ENCODE peak calls at places on chromosomes 3 and 15, in nine cellular contexts. H, T, J, P, D, N, R, A and Q are unnamed samples.

GRCh38 chr3:77038928-77039605 is 832 bp upstream of the ROBO2 start:
- DNase-seq in H (peak), T (no peak), J (no peak), P (no peak), D (no peak), N (peak), R (peak), A (no peak), Q (peak)

GRCh38 chr15:68209735-68210408 is 4.7 kb upstream of the CALML4 start:
- DNase-seq in H (no peak), T (no peak), J (no peak), P (no peak), D (no peak), N (peak), R (no peak), A (no peak), Q (no peak)

GRCh38 chr3:126259411-126260391 is 79.3 kb upstream of the ALDH1L1 start:
- DNase-seq in H (peak), T (no peak), J (no peak), P (peak), D (peak), N (no peak), R (peak), A (peak), Q (peak)

GRCh38 chr15:42081463-42081830 is 12.9 kb downstream of the PLA2G4D start:
- DNase-seq in H (no peak), T (no peak), J (no peak), P (no peak), D (no peak), N (no peak), R (no peak), A (no peak), Q (no peak)

GRCh38 chr15:78076231-78077052 is 1.1 kb downstream of the TBC1D2B start:
- DNase-seq in H (peak), T (no peak), J (no peak), P (no peak), D (no peak), N (no peak), R (no peak), A (no peak), Q (no peak)

GRCh38 chr3:171402281-171402680 is 57.9 kb downstream of the TNIK start:
- DNase-seq in H (no peak), T (no peak), J (no peak), P (no peak), D (no peak), N (no peak), R (no peak), A (no peak), Q (no peak)

GRCh38 chr15:57364282-57365007 is 11.9 kb upstream of the CGNL1 start:
- DNase-seq in H (no peak), T (no peak), J (no peak), P (no peak), D (peak), N (no peak), R (peak), A (peak), Q (no peak)

GRCh38 chr3:105366302-105367062 is at the start of gene ALCAM:
- DNase-seq in H (peak), T (peak), J (peak), P (peak), D (peak), N (peak), R (peak), A (peak), Q (peak)

GRCh38 chr3:59609967-59610366 is 560.1 kb upstream of the CFAP20DC start:
- DNase-seq in H (peak), T (no peak), J (no peak), P (no peak), D (no peak), N (no peak), R (no peak), A (peak), Q (peak)

GRCh38 chr3:126442099-126442848 is 33.4 kb downstream of the ZXDC start:
- DNase-seq in H (no peak), T (no peak), J (no peak), P (no peak), D (no peak), N (no peak), R (peak), A (peak), Q (no peak)

GRCh38 chr3:47266709-47267489 is 15.7 kb downstream of the KIF9 start:
- DNase-seq in H (peak), T (no peak), J (peak), P (no peak), D (peak), N (peak), R (peak), A (peak), Q (peak)

GRCh38 chr3:152269423-152270144 is 855 bp downstream of the MBNL1 start:
- DNase-seq in H (peak), T (peak), J (peak), P (no peak), D (peak), N (peak), R (peak), A (peak), Q (peak)

GRCh38 chr3:187005827-187006481 is 75.6 kb downstream of the ST6GAL1 start:
- DNase-seq in H (no peak), T (no peak), J (no peak), P (no peak), D (no peak), N (no peak), R (no peak), A (no peak), Q (no peak)

GRCh38 chr3:75220932-75221331 is 443.2 kb upstream of the FRG2C start:
- DNase-seq in H (no peak), T (no peak), J (no peak), P (no peak), D (no peak), N (no peak), R (no peak), A (no peak), Q (no peak)

DNA sequence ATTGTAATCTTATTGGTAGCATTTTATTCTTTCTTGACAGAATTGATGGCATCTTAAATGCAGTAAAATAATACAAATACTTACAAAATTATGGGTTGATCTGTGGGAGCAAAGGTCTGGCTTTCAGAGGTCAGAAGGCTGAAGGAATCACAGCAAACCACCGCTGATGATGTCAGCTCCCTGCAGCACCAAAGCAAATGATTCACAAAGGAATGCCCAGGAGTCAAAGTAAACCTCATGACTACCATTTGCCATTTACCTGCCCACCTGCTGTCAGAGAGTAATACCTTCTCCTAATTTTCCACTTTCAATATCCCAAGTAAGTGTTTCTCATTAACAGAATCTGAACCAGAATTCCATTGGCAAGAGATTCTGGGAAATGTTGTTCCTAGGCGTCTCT is 46.1 kb downstream of the CPA3 start:
- DNase-seq in H (no peak), T (no peak), J (no peak), P (no peak), D (no peak), N (no peak), R (no peak), A (no peak), Q (no peak)
- H3K27ac ChIP-seq in H (no peak), T (no peak), J (no peak), P (no peak), D (no peak), N (no peak), R (no peak), A (no peak), Q (no peak)

DNA sequence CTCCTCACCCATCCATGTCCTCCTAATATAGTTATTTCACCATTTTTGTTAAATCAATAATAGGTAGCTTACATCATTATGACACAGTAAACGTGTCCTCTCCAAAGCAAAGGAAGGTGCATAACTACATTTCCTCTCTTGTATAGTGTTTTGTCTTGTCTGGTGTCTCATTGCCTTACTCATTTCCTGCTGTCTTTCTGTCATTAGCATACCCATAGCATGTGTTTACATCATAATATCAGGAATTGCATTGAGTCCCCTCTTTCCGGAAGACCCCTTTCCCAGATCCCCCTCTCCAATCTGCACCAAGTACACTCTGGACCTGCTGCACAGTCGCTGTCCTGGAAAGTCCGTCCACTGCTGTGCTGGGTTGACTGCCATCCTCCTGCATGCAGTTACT is 47.9 kb downstream of the SOX14 start:
- DNase-seq in H (no peak), T (no peak), J (no peak), P (no peak), D (no peak), N (no peak), R (no peak), A (no peak), Q (no peak)
- H3K27ac ChIP-seq in H (no peak), T (no peak), J (no peak), P (no peak), D (no peak), N (no peak), R (no peak), A (no peak), Q (no peak)

GRCh38 chr3:98003306-98003969 is 31.2 kb upstream of the RIOX2 start:
- DNase-seq in H (no peak), T (no peak), J (no peak), P (no peak), D (no peak), N (no peak), R (no peak), A (no peak), Q (no peak)
- H3K27ac ChIP-seq in H (no peak), T (no peak), J (no peak), P (no peak), D (no peak), N (no peak), R (no peak), A (no peak), Q (no peak)

DNA sequence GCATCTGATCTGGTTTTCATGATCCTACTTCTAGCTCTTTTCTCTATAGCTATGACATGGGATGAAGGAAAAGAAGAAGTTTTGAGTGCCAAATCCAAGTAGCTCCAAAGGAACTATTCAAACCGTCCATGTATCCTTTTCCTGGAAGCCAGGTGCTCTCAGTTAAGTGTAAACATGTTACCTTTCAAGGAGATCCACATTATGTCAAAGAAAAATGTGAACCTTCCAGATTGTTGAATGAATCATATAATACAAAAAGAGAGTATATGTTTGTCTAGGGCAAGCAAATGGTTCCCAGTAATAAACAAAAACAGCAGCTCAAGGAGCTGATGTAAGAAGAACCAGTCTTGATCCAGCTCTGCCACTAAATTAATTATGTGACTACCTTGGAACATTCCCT is 534.9 kb downstream of the MAGI1 start:
- DNase-seq in H (no peak), T (no peak), J (no peak), P (no peak), D (no peak), N (no peak), R (no peak), A (no peak), Q (no peak)
- H3K27ac ChIP-seq in H (no peak), T (no peak), J (no peak), P (no peak), D (no peak), N (peak), R (no peak), A (no peak), Q (no peak)